ENCODE peak calls at places on chromosomes 7 and 10, in six cellular contexts. M is IMR-90, P is mesenchymal stem cell, O is H9, R is neuronal stem cell, Z is H1. T is an unnamed sample.

GRCh38 chr7:36969376-36969775 is 245.1 kb upstream of the AOAH start:
- DNase-seq in P (no peak), R (no peak), M (no peak), O (no peak), Z (no peak), T (no peak)

GRCh38 chr10:13891542-13892431 is 305.0 kb downstream of the PRPF18 start:
- DNase-seq in Z (peak; percentile 67), R (peak; percentile 36), M (no peak), O (no peak), P (no peak), T (peak; percentile 79)

GRCh38 chr10:12784646-12785045 is 216.9 kb downstream of the CCDC3 start:
- DNase-seq in Z (no peak), M (no peak), P (no peak), O (no peak), R (no peak), T (no peak)

GRCh38 chr10:24708081-24708480 is 15.6 kb downstream of the ARHGAP21 start:
- DNase-seq in M (no peak), P (no peak), O (no peak), Z (no peak), R (no peak), T (no peak)

GRCh38 chr7:70738080-70738479 is 393.9 kb upstream of the GALNT17 start:
- DNase-seq in P (no peak), R (no peak), M (peak; percentile 49), Z (no peak), O (no peak), T (peak; percentile 65)

GRCh38 chr10:68423522-68423921 is 16.4 kb upstream of the RUFY2 start:
- DNase-seq in O (no peak), M (no peak), R (no peak), Z (no peak), P (no peak), T (no peak)

GRCh38 chr7:5590596-5591546 is 167.2 kb upstream of the TNRC18 start:
- DNase-seq in M (peak; percentile 57), P (no peak), Z (no peak), O (no peak), R (no peak), T (no peak)

GRCh38 chr7:29918850-29919249 is 70.8 kb downstream of the SCRN1 start:
- DNase-seq in Z (no peak), M (no peak), O (no peak), R (no peak), P (no peak), T (no peak)

GRCh38 chr7:17682586-17682985 is 257.7 kb downstream of the SNX13 start:
- DNase-seq in M (no peak), O (no peak), R (no peak), Z (no peak), P (no peak), T (no peak)

GRCh38 chr7:98399903-98400537 is 870 bp downstream of the BAIAP2L1 start:
- DNase-seq in P (peak; percentile 30), Z (peak; percentile 58), M (peak; percentile 17), O (peak; percentile 49), R (peak; percentile 52), T (peak; percentile 82)

GRCh38 chr10:31700222-31700621 is 228.4 kb downstream of the ARHGAP12 start:
- DNase-seq in M (peak; percentile 82), R (no peak), P (peak; percentile 41), O (no peak), Z (no peak), T (no peak)

GRCh38 chr10:91683976-91684375 is 51.1 kb upstream of the PPP1R3C start:
- DNase-seq in P (peak; percentile 82), M (peak; percentile 96), R (no peak), Z (no peak), O (no peak), T (peak; percentile 58)

GRCh38 chr7:22613466-22613865 is 113.5 kb upstream of the STEAP1B start:
- DNase-seq in M (no peak), Z (no peak), P (peak; percentile 32), O (no peak), R (no peak), T (no peak)

GRCh38 chr7:159122276-159122675 is 22.4 kb downstream of the VIPR2 start:
- DNase-seq in P (no peak), Z (no peak), R (no peak), O (peak; percentile 10), M (no peak), T (no peak)

GRCh38 chr10:131033166-131034085 is 278.1 kb downstream of the TCERG1L start:
- DNase-seq in O (no peak), P (no peak), R (no peak), M (no peak), Z (no peak), T (no peak)

GRCh38 chr10:63711866-63712716 is 190.9 kb downstream of the REEP3 start:
- DNase-seq in R (no peak), P (peak; percentile 93), M (peak; percentile 97), Z (no peak), O (no peak), T (peak; percentile 33)

GRCh38 chr7:142385528-142386340 is 127.9 kb upstream of the PRSS58 start:
- DNase-seq in O (peak; percentile 60), M (peak; percentile 76), R (peak; percentile 26), P (peak; percentile 73), Z (peak; percentile 68), T (peak; percentile 85)

GRCh38 chr10:124547651-124548168 is 86.1 kb downstream of the LHPP start:
- DNase-seq in M (peak; percentile 19), O (no peak), Z (no peak), R (no peak), P (peak; percentile 46), T (no peak)

GRCh38 chr10:124864421-124865193 is 63.0 kb downstream of the ABRAXAS2 start:
- DNase-seq in O (no peak), R (no peak), M (no peak), P (no peak), Z (no peak), T (peak; percentile 48)

GRCh38 chr7:81181066-81181465 is 262.2 kb upstream of the SEMA3C start:
- DNase-seq in O (no peak), Z (no peak), P (no peak), M (no peak), R (no peak), T (no peak)

GRCh38 chr10:63798599-63799498 is 277.6 kb downstream of the REEP3 start:
- DNase-seq in O (no peak), Z (no peak), P (peak; percentile 86), R (no peak), M (peak; percentile 78), T (peak; percentile 37)

GRCh38 chr10:13328588-13328987 is 19.5 kb downstream of the SEPHS1 start:
- DNase-seq in Z (no peak), P (no peak), O (no peak), R (no peak), M (no peak), T (no peak)

GRCh38 chr10:78044699-78045098 is 11.0 kb downstream of the RPS24 start:
- DNase-seq in P (no peak), O (no peak), M (peak; percentile 43), Z (no peak), R (no peak), T (no peak)

GRCh38 chr7:27424231-27424630 is 181.6 kb downstream of the EVX1 start:
- DNase-seq in P (no peak), O (no peak), M (no peak), Z (no peak), R (no peak), T (no peak)

GRCh38 chr10:60954045-60954444 is 10.1 kb upstream of the RHOBTB1 start:
- DNase-seq in Z (no peak), M (no peak), R (no peak), P (no peak), O (no peak), T (no peak)

GRCh38 chr10:60952067-60952845 is 8.3 kb upstream of the RHOBTB1 start:
- DNase-seq in R (no peak), M (no peak), O (no peak), P (no peak), Z (no peak), T (no peak)

GRCh38 chr10:60953420-60953819 is 9.4 kb upstream of the RHOBTB1 start:
- DNase-seq in Z (no peak), O (no peak), P (no peak), R (no peak), M (no peak), T (no peak)

GRCh38 chr10:60951272-60951724 is 7.3 kb upstream of the RHOBTB1 start:
- DNase-seq in Z (no peak), M (peak; percentile 61), O (no peak), P (peak; percentile 87), R (no peak), T (no peak)

DNA sequence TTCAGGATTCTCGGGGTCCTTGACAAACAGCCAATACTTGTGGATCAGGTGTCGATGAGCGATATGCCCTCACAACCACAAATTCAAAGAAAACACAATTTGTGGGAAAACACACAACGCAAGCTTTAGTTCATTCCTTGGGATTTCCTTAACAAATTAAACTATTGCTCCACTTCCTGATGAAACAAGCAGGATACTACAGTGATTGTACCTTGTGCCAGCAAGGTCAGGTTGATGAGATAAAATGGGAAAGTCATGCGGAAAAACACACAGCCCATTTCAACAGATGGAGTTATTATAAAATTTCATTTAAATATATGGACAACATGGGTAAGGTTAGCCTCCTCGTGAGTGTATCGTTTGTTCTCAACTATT is 8.8 kb upstream of the RHOBTB1 start:
- DNase-seq in Z (no peak), M (no peak), R (no peak), O (no peak), P (no peak), T (no peak)
- H2BK15ac ChIP-seq in Z (no peak overlapping the region), M (peak overlapping the region; percentile 10), R (no peak overlapping the region), O (no peak overlapping the region), P (no peak overlapping the region), T (no peak overlapping the region)

DNA sequence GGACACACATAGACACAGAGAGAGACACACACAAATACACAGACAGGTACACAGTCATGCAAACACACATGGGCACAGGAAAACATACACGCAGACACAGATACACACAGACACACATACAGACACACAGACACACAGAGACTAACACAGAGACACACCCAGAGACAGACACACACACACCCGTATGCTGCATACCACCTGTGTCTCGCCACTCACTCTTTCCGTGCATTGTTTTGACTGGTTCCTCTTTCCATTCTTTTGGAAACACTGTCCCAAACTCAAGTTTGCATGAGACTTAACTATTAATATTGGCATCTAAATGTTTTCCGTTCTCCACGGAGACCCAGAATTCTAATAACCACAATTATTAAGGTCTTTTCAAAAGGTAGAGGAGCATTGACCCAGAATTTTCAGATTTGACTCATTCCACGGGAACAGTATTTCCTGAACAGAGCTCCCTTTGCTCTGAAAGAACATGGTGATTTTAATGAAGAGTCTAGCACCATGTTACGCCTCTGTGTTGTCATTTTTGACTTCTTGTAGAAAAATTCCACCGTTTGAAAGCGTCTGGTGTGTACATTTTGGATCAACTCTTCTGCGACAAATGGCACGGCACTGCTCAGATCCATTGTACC is 141.2 kb upstream of the RNF32 start:
- DNase-seq in O (no peak), Z (no peak), M (no peak), P (no peak), R (no peak), T (no peak)
- H2BK15ac ChIP-seq in O (no peak overlapping the region), Z (no peak overlapping the region), M (no peak overlapping the region), P (no peak overlapping the region), R (no peak overlapping the region), T (no peak overlapping the region)

GRCh38 chr10:375885-376505 is 240.7 kb downstream of the ZMYND11 start:
- DNase-seq in Z (no peak), M (no peak), P (no peak), O (no peak), R (no peak), T (no peak)
- H2BK15ac ChIP-seq in Z (no peak overlapping the region), M (no peak overlapping the region), P (no peak overlapping the region), O (no peak overlapping the region), R (no peak overlapping the region), T (no peak overlapping the region)

DNA sequence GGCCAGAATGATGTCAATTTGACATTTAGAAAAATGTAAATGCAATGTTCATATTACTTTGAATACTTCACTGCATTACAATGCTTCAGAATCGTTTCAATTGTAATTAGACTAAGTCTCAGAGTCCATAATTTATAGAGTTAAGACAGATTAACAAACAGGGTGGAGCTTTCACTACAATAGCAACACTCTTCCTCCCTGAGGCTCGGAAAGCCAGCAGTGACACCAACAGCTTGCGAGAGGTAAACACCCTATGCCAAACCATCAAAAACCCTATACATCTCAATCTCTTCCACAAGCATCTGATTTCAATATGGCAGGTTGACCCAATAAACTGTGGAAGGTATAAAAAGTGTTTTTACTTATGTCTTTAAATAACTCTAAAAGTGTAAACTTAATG is 72.2 kb downstream of the DOCK4 start:
- DNase-seq in O (no peak), M (no peak), Z (no peak), P (no peak), R (no peak), T (peak; percentile 15)
- H2BK15ac ChIP-seq in O (no peak overlapping the region), M (no peak overlapping the region), Z (no peak overlapping the region), P (no peak overlapping the region), R (no peak overlapping the region), T (no peak overlapping the region)

T was measured in mesendoderm.